ENCODE peak calls at places on chromosomes 11 and 22, in five cellular contexts. Y, U, H, R and O are unnamed samples.

GRCh38 chr11:128095459-128096096 is 491.8 kb downstream of the ETS1 start:
- DNase-seq in Y (no peak), U (peak; percentile 88), H (peak; percentile 53), R (peak; percentile 1), O (no peak)

GRCh38 chr22:26663374-26663923 is 6.1 kb downstream of the MIAT start:
- DNase-seq in Y (no peak), U (no peak), H (no peak), R (no peak), O (no peak)

GRCh38 chr22:20885017-20885556 is 26.3 kb downstream of the SNAP29 start:
- DNase-seq in Y (no peak), U (no peak), H (no peak), R (no peak), O (no peak)

GRCh38 chr11:59216654-59217640 is 4.2 kb upstream of the MPEG1 start:
- DNase-seq in Y (peak; percentile 46), U (peak; percentile 85), H (no peak), R (no peak), O (no peak)

GRCh38 chr11:67055812-67056211 is 835 bp upstream of the RHOD start:
- DNase-seq in Y (no peak), U (peak; percentile 70), H (no peak), R (no peak), O (no peak)

GRCh38 chr22:20001082-20001638 is 15.5 kb downstream of the ARVCF start:
- DNase-seq in Y (no peak), U (no peak), H (no peak), R (no peak), O (no peak)

GRCh38 chr22:46234851-46235437 is 15.1 kb downstream of the CDPF1 start:
- DNase-seq in Y (no peak), U (no peak), H (no peak), R (no peak), O (no peak)

GRCh38 chr11:41522391-41522790 is 62.9 kb upstream of the LRRC4C start:
- DNase-seq in Y (no peak), U (peak; percentile 71), H (peak; percentile 61), R (no peak), O (no peak)

GRCh38 chr22:24189249-24190158 is 8.2 kb downstream of the SUSD2 start:
- DNase-seq in Y (peak; percentile 73), U (peak; percentile 69), H (peak; percentile 45), R (peak; percentile 69), O (no peak)

GRCh38 chr11:66367561-66368312 is 3.8 kb downstream of the SLC29A2 start:
- DNase-seq in Y (no peak), U (no peak), H (no peak), R (no peak), O (no peak)

GRCh38 chr11:45025716-45026492 is 75.2 kb upstream of the TP53I11 start:
- DNase-seq in Y (peak; percentile 27), U (no peak), H (no peak), R (no peak), O (no peak)

GRCh38 chr11:125180413-125181305 is 16.1 kb downstream of the PKNOX2 start:
- DNase-seq in Y (no peak), U (peak; percentile 16), H (no peak), R (no peak), O (no peak)

GRCh38 chr11:9577551-9577950 is 4.1 kb downstream of the WEE1 start:
- DNase-seq in Y (no peak), U (no peak), H (no peak), R (no peak), O (no peak)

GRCh38 chr11:100927579-100927978 is 202.0 kb downstream of the PGR start:
- DNase-seq in Y (no peak), U (no peak), H (no peak), R (no peak), O (no peak)

GRCh38 chr11:69208190-69209037 is 52.7 kb downstream of the SMIM38 start:
- DNase-seq in Y (no peak), U (no peak), H (no peak), R (no peak), O (no peak)

GRCh38 chr11:119619665-119620064 is 109.3 kb downstream of the NECTIN1 start:
- DNase-seq in Y (no peak), U (no peak), H (no peak), R (no peak), O (no peak)

GRCh38 chr11:65844231-65844872 is 10.6 kb downstream of the SNX32 start:
- DNase-seq in Y (peak; percentile 61), U (no peak), H (no peak), R (no peak), O (no peak)

GRCh38 chr11:96242971-96243647 is 99.9 kb downstream of the MAML2 start:
- DNase-seq in Y (peak; percentile 94), U (peak; percentile 95), H (peak; percentile 95), R (peak; percentile 96), O (peak; percentile 44)

GRCh38 chr11:103488021-103488420 is 378.8 kb downstream of the DYNC2H1 start:
- DNase-seq in Y (no peak), U (peak; percentile 89), H (peak; percentile 23), R (no peak), O (no peak)

GRCh38 chr11:126460417-126461095 is 105.1 kb downstream of the ST3GAL4 start:
- DNase-seq in Y (no peak), U (no peak), H (no peak), R (no peak), O (no peak)

GRCh38 chr11:73414977-73415492 is 38.8 kb downstream of the RELT start:
- DNase-seq in Y (no peak), U (no peak), H (no peak), R (no peak), O (no peak)

GRCh38 chr11:68673291-68673930 is 10.9 kb upstream of the GAL start:
- DNase-seq in Y (no peak), U (no peak), H (no peak), R (no peak), O (no peak)

GRCh38 chr22:41215926-41216325 is 10.8 kb downstream of the L3MBTL2 start:
- DNase-seq in Y (no peak), U (no peak), H (no peak), R (no peak), O (no peak)

GRCh38 chr22:49010086-49010863 is 817.4 kb downstream of the BRD1 start:
- DNase-seq in Y (no peak), U (no peak), H (no peak), R (no peak), O (no peak)

GRCh38 chr11:66614073-66614472 is 2.4 kb upstream of the RBM14 start:
- DNase-seq in Y (no peak), U (no peak), H (no peak), R (no peak), O (no peak)

GRCh38 chr11:67664696-67665536 is 9.5 kb downstream of the ALDH3B2 start:
- DNase-seq in Y (no peak), U (no peak), H (no peak), R (no peak), O (no peak)

GRCh38 chr11:130775306-130776043 is 140.8 kb downstream of the SNX19 start:
- DNase-seq in Y (no peak), U (peak; percentile 90), H (no peak), R (no peak), O (no peak)

GRCh38 chr11:13016415-13016814 is 7.3 kb downstream of the RASSF10 start:
- DNase-seq in Y (peak; percentile 26), U (peak; percentile 39), H (no peak), R (no peak), O (no peak)

GRCh38 chr11:21582791-21583190 is 610.1 kb upstream of the ANO5 start:
- DNase-seq in Y (no peak), U (no peak), H (no peak), R (no peak), O (no peak)

GRCh38 chr11:129423426-129423825 is 47.8 kb downstream of the BARX2 start:
- DNase-seq in Y (no peak), U (no peak), H (no peak), R (no peak), O (no peak)

GRCh38 chr22:32706149-32706548 is 95.4 kb upstream of the TIMP3 start:
- DNase-seq in Y (no peak), U (no peak), H (peak; percentile 15), R (no peak), O (no peak)

GRCh38 chr11:4480577-4481539 is 1.6 kb upstream of the OR52K1 start:
- DNase-seq in Y (no peak), U (peak; percentile 67), H (no peak), R (no peak), O (no peak)

GRCh38 chr11:86174101-86175046 is 70.2 kb upstream of the EED start:
- DNase-seq in Y (no peak), U (peak; percentile 86), H (peak; percentile 99), R (peak; percentile 77), O (no peak)

GRCh38 chr11:88475991-88476418 is 138.5 kb upstream of the CTSC start:
- DNase-seq in Y (no peak), U (peak; percentile 53), H (no peak), R (no peak), O (no peak)

GRCh38 chr11:35010656-35011055 is 94.2 kb downstream of the PDHX start:
- DNase-seq in Y (no peak), U (no peak), H (no peak), R (no peak), O (no peak)

GRCh38 chr11:112590778-112591177 is 330.1 kb upstream of the PLET1 start:
- DNase-seq in Y (no peak), U (no peak), H (no peak), R (no peak), O (no peak)

GRCh38 chr11:68936358-68936636 is 32.6 kb downstream of the IGHMBP2 start:
- DNase-seq in Y (no peak), U (no peak), H (no peak), R (no peak), O (no peak)